ENCODE peak calls at places on chromosomes 3 and 15, in eight cellular contexts. One of them, this sample, is unnamed.

GRCh38 chr3:169295126-169295525 is 368.4 kb downstream of the MECOM start:
- DNase-seq in hepatocyte: no peak
- DNase-seq in lower lobe of right lung: no peak
- DNase-seq in spleen: no peak
- DNase-seq in neural progenitor cell: no peak
- DNase-seq in fibroblast of lung: peak; percentile 13
- DNase-seq in psoas muscle: no peak
- DNase-seq in cardiac muscle cell: peak; percentile 61
- DNase-seq in this sample: no peak

GRCh38 chr3:19945405-19946290 is 1.2 kb upstream of the RAB5A start:
- DNase-seq in hepatocyte: peak; percentile 10
- DNase-seq in lower lobe of right lung: no peak
- DNase-seq in spleen: peak; percentile 76
- DNase-seq in neural progenitor cell: peak; percentile 5
- DNase-seq in fibroblast of lung: no peak
- DNase-seq in psoas muscle: no peak
- DNase-seq in cardiac muscle cell: no peak
- DNase-seq in this sample: no peak

GRCh38 chr3:176814252-176814651 is 383.0 kb downstream of the TBL1XR1 start:
- DNase-seq in hepatocyte: peak; percentile 81
- DNase-seq in lower lobe of right lung: peak; percentile 43
- DNase-seq in spleen: no peak
- DNase-seq in neural progenitor cell: peak; percentile 91
- DNase-seq in fibroblast of lung: peak; percentile 54
- DNase-seq in psoas muscle: peak; percentile 27
- DNase-seq in cardiac muscle cell: peak; percentile 75
- DNase-seq in this sample: peak; percentile 72

GRCh38 chr3:86958534-86958933 is 32.4 kb downstream of the VGLL3 start:
- DNase-seq in hepatocyte: no peak
- DNase-seq in lower lobe of right lung: no peak
- DNase-seq in spleen: no peak
- DNase-seq in neural progenitor cell: no peak
- DNase-seq in fibroblast of lung: peak; percentile 95
- DNase-seq in psoas muscle: no peak
- DNase-seq in cardiac muscle cell: peak; percentile 49
- DNase-seq in this sample: no peak

GRCh38 chr3:52539010-52539653 is 2.7 kb downstream of the UQCC5 start:
- DNase-seq in hepatocyte: no peak
- DNase-seq in lower lobe of right lung: no peak
- DNase-seq in spleen: no peak
- DNase-seq in neural progenitor cell: no peak
- DNase-seq in fibroblast of lung: no peak
- DNase-seq in psoas muscle: no peak
- DNase-seq in cardiac muscle cell: no peak
- DNase-seq in this sample: no peak

GRCh38 chr15:50685976-50686467 is 575 bp downstream of the TRPM7 start:
- DNase-seq in hepatocyte: peak; percentile 82
- DNase-seq in lower lobe of right lung: peak; percentile 72
- DNase-seq in spleen: peak; percentile 91
- DNase-seq in neural progenitor cell: peak; percentile 83
- DNase-seq in fibroblast of lung: peak; percentile 60
- DNase-seq in psoas muscle: peak; percentile 50
- DNase-seq in cardiac muscle cell: peak; percentile 65
- DNase-seq in this sample: peak; percentile 89

GRCh38 chr3:190217081-190217480 is 96.4 kb upstream of the P3H2 start:
- DNase-seq in hepatocyte: no peak
- DNase-seq in lower lobe of right lung: no peak
- DNase-seq in spleen: no peak
- DNase-seq in neural progenitor cell: no peak
- DNase-seq in fibroblast of lung: peak; percentile 55
- DNase-seq in psoas muscle: no peak
- DNase-seq in cardiac muscle cell: peak; percentile 66
- DNase-seq in this sample: no peak

GRCh38 chr3:41176554-41176953 is 22.8 kb upstream of the CTNNB1 start:
- DNase-seq in hepatocyte: no peak
- DNase-seq in lower lobe of right lung: no peak
- DNase-seq in spleen: no peak
- DNase-seq in neural progenitor cell: no peak
- DNase-seq in fibroblast of lung: no peak
- DNase-seq in psoas muscle: no peak
- DNase-seq in cardiac muscle cell: no peak
- DNase-seq in this sample: no peak

GRCh38 chr3:112114558-112115160 is 18.4 kb downstream of the GCSAM start:
- DNase-seq in hepatocyte: no peak
- DNase-seq in lower lobe of right lung: no peak
- DNase-seq in spleen: no peak
- DNase-seq in neural progenitor cell: no peak
- DNase-seq in fibroblast of lung: no peak
- DNase-seq in psoas muscle: no peak
- DNase-seq in cardiac muscle cell: no peak
- DNase-seq in this sample: no peak

GRCh38 chr3:147493065-147493464 is 83.9 kb downstream of the ZIC1 start:
- DNase-seq in hepatocyte: no peak
- DNase-seq in lower lobe of right lung: no peak
- DNase-seq in spleen: no peak
- DNase-seq in neural progenitor cell: no peak
- DNase-seq in fibroblast of lung: no peak
- DNase-seq in psoas muscle: no peak
- DNase-seq in cardiac muscle cell: no peak
- DNase-seq in this sample: no peak

GRCh38 chr3:193791041-193792032 is 198.3 kb downstream of the OPA1 start:
- DNase-seq in hepatocyte: peak; percentile 46
- DNase-seq in lower lobe of right lung: peak; percentile 80
- DNase-seq in spleen: no peak
- DNase-seq in neural progenitor cell: no peak
- DNase-seq in fibroblast of lung: no peak
- DNase-seq in psoas muscle: no peak
- DNase-seq in cardiac muscle cell: no peak
- DNase-seq in this sample: no peak

GRCh38 chr3:187798531-187799520 is 53.6 kb upstream of the BCL6 start:
- DNase-seq in hepatocyte: no peak
- DNase-seq in lower lobe of right lung: no peak
- DNase-seq in spleen: no peak
- DNase-seq in neural progenitor cell: no peak
- DNase-seq in fibroblast of lung: no peak
- DNase-seq in psoas muscle: no peak
- DNase-seq in cardiac muscle cell: no peak
- DNase-seq in this sample: no peak

GRCh38 chr15:90046846-90047481 is 45.8 kb downstream of the ZNF710 start:
- DNase-seq in hepatocyte: no peak
- DNase-seq in lower lobe of right lung: peak; percentile 81
- DNase-seq in spleen: no peak
- DNase-seq in neural progenitor cell: no peak
- DNase-seq in fibroblast of lung: no peak
- DNase-seq in psoas muscle: peak; percentile 39
- DNase-seq in cardiac muscle cell: no peak
- DNase-seq in this sample: peak; percentile 80

GRCh38 chr3:196557236-196557635 is 11.1 kb downstream of the WDR53 start:
- DNase-seq in hepatocyte: no peak
- DNase-seq in lower lobe of right lung: no peak
- DNase-seq in spleen: no peak
- DNase-seq in neural progenitor cell: no peak
- DNase-seq in fibroblast of lung: no peak
- DNase-seq in psoas muscle: no peak
- DNase-seq in cardiac muscle cell: no peak
- DNase-seq in this sample: no peak

GRCh38 chr3:112774293-112774926 is 72.3 kb downstream of the CD200R1L start:
- DNase-seq in hepatocyte: no peak
- DNase-seq in lower lobe of right lung: no peak
- DNase-seq in spleen: no peak
- DNase-seq in neural progenitor cell: no peak
- DNase-seq in fibroblast of lung: peak; percentile 88
- DNase-seq in psoas muscle: no peak
- DNase-seq in cardiac muscle cell: peak; percentile 59
- DNase-seq in this sample: no peak

GRCh38 chr3:47394867-47395266 is 14.0 kb downstream of the PTPN23 start:
- DNase-seq in hepatocyte: no peak
- DNase-seq in lower lobe of right lung: no peak
- DNase-seq in spleen: no peak
- DNase-seq in neural progenitor cell: no peak
- DNase-seq in fibroblast of lung: no peak
- DNase-seq in psoas muscle: no peak
- DNase-seq in cardiac muscle cell: no peak
- DNase-seq in this sample: no peak

GRCh38 chr3:183116051-183116614 is 16.8 kb upstream of the MCCC1 start:
- DNase-seq in hepatocyte: peak; percentile 79
- DNase-seq in lower lobe of right lung: no peak
- DNase-seq in spleen: peak; percentile 92
- DNase-seq in neural progenitor cell: peak; percentile 97
- DNase-seq in fibroblast of lung: no peak
- DNase-seq in psoas muscle: peak; percentile 18
- DNase-seq in cardiac muscle cell: no peak
- DNase-seq in this sample: no peak

GRCh38 chr3:52400275-52400793 is 44.6 kb downstream of the SEMA3G start:
- DNase-seq in hepatocyte: no peak
- DNase-seq in lower lobe of right lung: peak; percentile 38
- DNase-seq in spleen: peak; percentile 64
- DNase-seq in neural progenitor cell: no peak
- DNase-seq in fibroblast of lung: no peak
- DNase-seq in psoas muscle: peak; percentile 4
- DNase-seq in cardiac muscle cell: no peak
- DNase-seq in this sample: peak; percentile 57

GRCh38 chr3:149145926-149146325 is 16.5 kb downstream of the HPS3 start:
- DNase-seq in hepatocyte: no peak
- DNase-seq in lower lobe of right lung: no peak
- DNase-seq in spleen: no peak
- DNase-seq in neural progenitor cell: no peak
- DNase-seq in fibroblast of lung: no peak
- DNase-seq in psoas muscle: no peak
- DNase-seq in cardiac muscle cell: no peak
- DNase-seq in this sample: no peak
- H3K27ac ChIP-seq in hepatocyte: no peak overlapping the region
- H3K27ac ChIP-seq in lower lobe of right lung: no peak overlapping the region
- H3K27ac ChIP-seq in spleen: peak overlapping the region; percentile 80
- H3K27ac ChIP-seq in neural progenitor cell: no peak overlapping the region
- H3K27ac ChIP-seq in fibroblast of lung: no peak overlapping the region
- H3K27ac ChIP-seq in psoas muscle: no peak overlapping the region
- H3K27ac ChIP-seq in cardiac muscle cell: no peak overlapping the region
- H3K27ac ChIP-seq in this sample: no peak overlapping the region

DNA sequence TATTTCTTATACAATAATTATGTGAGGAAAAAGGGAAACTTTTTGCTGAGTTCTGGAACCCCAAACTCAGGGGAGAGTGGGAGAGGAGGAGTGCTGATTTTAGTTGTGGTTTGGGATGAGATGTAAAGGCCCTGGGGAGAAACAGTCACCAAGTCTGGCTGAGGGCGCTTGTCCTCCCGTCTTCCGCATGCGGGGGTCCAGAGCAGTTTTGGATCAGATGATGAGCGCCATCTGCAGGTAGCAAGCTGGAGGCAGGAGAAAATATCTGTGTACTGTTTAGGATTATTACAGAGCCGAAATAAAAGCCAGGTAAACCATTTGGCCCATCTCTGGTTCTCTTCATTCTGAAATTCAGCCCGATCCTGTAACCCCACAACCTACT is 1.6 kb upstream of the PARP14 start:
- DNase-seq in hepatocyte: peak; percentile 85
- DNase-seq in lower lobe of right lung: peak; percentile 82
- DNase-seq in spleen: peak; percentile 90
- DNase-seq in neural progenitor cell: peak; percentile 81
- DNase-seq in fibroblast of lung: peak; percentile 68
- DNase-seq in psoas muscle: peak; percentile 82
- DNase-seq in cardiac muscle cell: peak; percentile 83
- DNase-seq in this sample: peak; percentile 84
- TF ChIP-seq CTCF in hepatocyte: peak; percentile 89
- TF ChIP-seq CTCF in lower lobe of right lung: peak; percentile 79
- TF ChIP-seq CTCF in spleen: peak; percentile 56
- TF ChIP-seq CTCF in neural progenitor cell: peak; percentile 84
- TF ChIP-seq CTCF in fibroblast of lung: peak; percentile 78
- TF ChIP-seq CTCF in psoas muscle: peak; percentile 76
- TF ChIP-seq CTCF in cardiac muscle cell: peak; percentile 76
- TF ChIP-seq CTCF in this sample: peak; percentile 85

DNA sequence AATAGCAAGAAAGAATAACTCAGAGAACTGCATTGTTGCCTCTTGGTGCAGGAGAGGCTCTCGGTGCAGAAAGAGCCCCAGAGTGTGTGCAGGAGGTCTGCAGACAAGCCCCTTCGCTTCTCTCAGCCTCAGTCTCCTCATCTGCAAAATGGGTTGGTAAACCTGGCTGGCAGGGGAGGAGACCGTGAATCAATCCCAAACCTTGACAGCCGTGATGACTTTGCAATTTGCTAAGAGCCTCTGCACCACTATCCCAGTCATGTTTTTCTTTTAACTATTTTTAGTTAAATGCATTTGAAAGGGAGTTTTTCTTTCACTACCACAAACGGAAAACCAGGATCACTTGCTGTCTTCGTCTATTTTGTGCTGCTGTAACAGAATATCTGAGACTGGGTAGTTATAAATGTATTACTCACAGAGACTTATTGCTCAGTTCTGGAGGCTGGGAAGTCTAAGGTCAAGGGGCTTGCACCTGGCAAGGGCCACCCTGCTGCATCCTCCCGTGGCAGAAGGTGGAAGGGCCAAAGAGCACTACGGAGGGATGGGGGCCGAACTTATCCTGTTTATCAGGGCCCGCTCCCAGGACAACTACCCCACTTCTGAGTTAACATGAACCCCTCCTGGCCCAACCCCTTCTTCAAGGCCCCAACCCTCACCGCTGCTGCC is 14.2 kb upstream of the IQSEC1 start:
- DNase-seq in hepatocyte: no peak
- DNase-seq in lower lobe of right lung: no peak
- DNase-seq in spleen: peak; percentile 84
- DNase-seq in neural progenitor cell: no peak
- DNase-seq in fibroblast of lung: no peak
- DNase-seq in psoas muscle: no peak
- DNase-seq in cardiac muscle cell: no peak
- DNase-seq in this sample: no peak
- H3K4me1 ChIP-seq in hepatocyte: no peaks in the 10 kb centered on the region
- H3K4me1 ChIP-seq in lower lobe of right lung: peaks cover 6% of the 10 kb centered on the region
- H3K4me1 ChIP-seq in spleen: peaks cover 51% of the 10 kb centered on the region
- H3K4me1 ChIP-seq in neural progenitor cell: no peaks in the 10 kb centered on the region
- H3K4me1 ChIP-seq in fibroblast of lung: no peaks in the 10 kb centered on the region
- H3K4me1 ChIP-seq in psoas muscle: no peaks in the 10 kb centered on the region
- H3K4me1 ChIP-seq in cardiac muscle cell: no peaks in the 10 kb centered on the region
- H3K4me1 ChIP-seq in this sample: no peaks in the 10 kb centered on the region

GRCh38 chr3:128076465-128076782 is 24.2 kb downstream of the SEC61A1 start:
- DNase-seq in hepatocyte: no peak
- DNase-seq in lower lobe of right lung: peak; percentile 61
- DNase-seq in spleen: no peak
- DNase-seq in neural progenitor cell: no peak
- DNase-seq in fibroblast of lung: no peak
- DNase-seq in psoas muscle: no peak
- DNase-seq in cardiac muscle cell: no peak
- DNase-seq in this sample: no peak
- H3K27ac ChIP-seq in hepatocyte: no peak overlapping the region
- H3K27ac ChIP-seq in lower lobe of right lung: peak overlapping the region; percentile 29
- H3K27ac ChIP-seq in spleen: peak overlapping the region; percentile 54
- H3K27ac ChIP-seq in neural progenitor cell: no peak overlapping the region
- H3K27ac ChIP-seq in fibroblast of lung: peak overlapping the region; percentile 72
- H3K27ac ChIP-seq in psoas muscle: no peak overlapping the region
- H3K27ac ChIP-seq in cardiac muscle cell: no peak overlapping the region
- H3K27ac ChIP-seq in this sample: no peak overlapping the region